ENCODE peak calls at places on chromosomes 3 and 15, in seven cellular contexts. A, F, Z, C, S, U and W are unnamed samples.

GRCh38 chr3:62090066-62090465 is 283.3 kb downstream of the FEZF2 start:
- DNase-seq in S (no peak), A (no peak), U (no peak), Z (no peak), C (no peak), F (no peak), W (no peak)

GRCh38 chr3:141387446-141388030 is 19.2 kb downstream of the ZBTB38 start:
- DNase-seq in U (no peak), A (no peak), C (no peak), S (no peak), Z (no peak), F (no peak), W (no peak)

GRCh38 chr3:196969001-196969659 is 497 bp upstream of the PIGZ start:
- DNase-seq in F (no peak), C (no peak), U (peak; percentile 25), Z (no peak), S (no peak), A (peak; percentile 65), W (no peak)

GRCh38 chr3:87949879-87950208 is 109.0 kb downstream of the CGGBP1 start:
- DNase-seq in F (no peak), U (no peak), S (no peak), A (no peak), Z (no peak), C (no peak), W (no peak)

GRCh38 chr15:48603922-48604321 is 41.6 kb downstream of the FBN1 start:
- DNase-seq in A (no peak), Z (no peak), S (no peak), U (peak; percentile 41), F (no peak), C (no peak), W (no peak)

GRCh38 chr3:105967117-105967516 is 98.3 kb upstream of the CBLB start:
- DNase-seq in A (no peak), Z (no peak), C (no peak), S (no peak), F (no peak), U (peak; percentile 27), W (no peak)

GRCh38 chr3:127822836-127823589 is 698 bp upstream of the MGLL start:
- DNase-seq in U (no peak), S (no peak), Z (peak; percentile 89), C (peak; percentile 87), A (peak; percentile 83), F (no peak), W (no peak)

GRCh38 chr3:101216710-101217457 is 103.5 kb downstream of the IMPG2 start:
- DNase-seq in A (peak; percentile 53), U (no peak), Z (peak; percentile 85), F (no peak), S (no peak), C (no peak), W (peak; percentile 74)

GRCh38 chr3:157423337-157423736 is 13.3 kb upstream of the PTX3 start:
- DNase-seq in A (no peak), C (no peak), F (no peak), U (no peak), S (no peak), Z (no peak), W (no peak)

GRCh38 chr15:59532770-59533379 is 78.7 kb upstream of the GCNT3 start:
- DNase-seq in F (no peak), Z (peak; percentile 14), A (peak; percentile 60), U (peak; percentile 54), S (no peak), C (no peak), W (no peak)

GRCh38 chr15:67120839-67121540 is 55.6 kb downstream of the SMAD3 start:
- DNase-seq in Z (peak; percentile 96), F (no peak), U (peak; percentile 98), S (peak; percentile 91), A (peak; percentile 95), C (peak; percentile 93), W (peak; percentile 93)

GRCh38 chr15:78224024-78224413 is 10.3 kb downstream of the ACSBG1 start:
- DNase-seq in F (no peak), U (no peak), Z (no peak), A (no peak), C (no peak), S (no peak), W (no peak)

GRCh38 chr15:63517614-63518013 is 13.2 kb downstream of the USP3 start:
- DNase-seq in C (no peak), A (no peak), Z (no peak), S (no peak), F (no peak), U (no peak), W (no peak)

GRCh38 chr3:52310861-52311566 is 5.1 kb upstream of the DNAH1 start:
- DNase-seq in S (no peak), A (peak; percentile 60), Z (no peak), U (no peak), F (no peak), C (no peak), W (no peak)

GRCh38 chr3:119350114-119350513 is 55.9 kb downstream of the ARHGAP31 start:
- DNase-seq in F (peak; percentile 41), C (peak; percentile 65), Z (no peak), S (no peak), A (no peak), U (peak; percentile 91), W (peak; percentile 27)

GRCh38 chr3:49720383-49721164 is 1.1 kb upstream of the AMIGO3 start:
- DNase-seq in U (no peak), S (no peak), F (no peak), C (peak; percentile 23), A (no peak), Z (peak; percentile 65), W (no peak)

GRCh38 chr3:25532763-25533162 is 104.7 kb downstream of the RARB start:
- DNase-seq in F (peak; percentile 13), Z (no peak), S (no peak), U (no peak), A (peak; percentile 50), C (no peak), W (no peak)

GRCh38 chr3:171797873-171798272 is 12.4 kb downstream of the PLD1 start:
- DNase-seq in U (peak; percentile 89), F (no peak), C (no peak), A (no peak), S (no peak), Z (no peak), W (no peak)

GRCh38 chr3:141231101-141231922 is at the start of gene PXYLP1:
- DNase-seq in F (peak; percentile 41), Z (peak; percentile 96), C (peak; percentile 98), U (peak; percentile 83), S (peak; percentile 90), A (peak; percentile 96), W (peak; percentile 92)

GRCh38 chr15:69092159-69092558 is 68.3 kb upstream of the GLCE start:
- DNase-seq in S (no peak), A (no peak), U (peak; percentile 77), F (no peak), Z (no peak), C (no peak), W (no peak)

GRCh38 chr3:66066963-66067617 is 28.4 kb upstream of the MAGI1 start:
- DNase-seq in Z (no peak), U (no peak), F (no peak), C (no peak), S (no peak), A (no peak), W (no peak)

GRCh38 chr15:58472821-58473581 is 41.2 kb downstream of the LIPC start:
- DNase-seq in Z (no peak), S (no peak), U (peak; percentile 59), F (no peak), A (no peak), C (no peak), W (no peak)

GRCh38 chr3:144129536-144130214 is 158.1 kb downstream of the DIPK2A start:
- DNase-seq in F (no peak), U (no peak), C (no peak), S (no peak), A (no peak), Z (no peak), W (no peak)

GRCh38 chr3:78659386-78659987 is 1108.3 kb downstream of the ROBO1 start:
- DNase-seq in A (peak; percentile 49), S (no peak), F (no peak), U (peak; percentile 52), Z (no peak), C (no peak), W (no peak)

GRCh38 chr3:69065318-69065964 is 13.3 kb upstream of the TMF1 start:
- DNase-seq in F (no peak), A (no peak), U (no peak), Z (no peak), C (no peak), S (no peak), W (no peak)

DNA sequence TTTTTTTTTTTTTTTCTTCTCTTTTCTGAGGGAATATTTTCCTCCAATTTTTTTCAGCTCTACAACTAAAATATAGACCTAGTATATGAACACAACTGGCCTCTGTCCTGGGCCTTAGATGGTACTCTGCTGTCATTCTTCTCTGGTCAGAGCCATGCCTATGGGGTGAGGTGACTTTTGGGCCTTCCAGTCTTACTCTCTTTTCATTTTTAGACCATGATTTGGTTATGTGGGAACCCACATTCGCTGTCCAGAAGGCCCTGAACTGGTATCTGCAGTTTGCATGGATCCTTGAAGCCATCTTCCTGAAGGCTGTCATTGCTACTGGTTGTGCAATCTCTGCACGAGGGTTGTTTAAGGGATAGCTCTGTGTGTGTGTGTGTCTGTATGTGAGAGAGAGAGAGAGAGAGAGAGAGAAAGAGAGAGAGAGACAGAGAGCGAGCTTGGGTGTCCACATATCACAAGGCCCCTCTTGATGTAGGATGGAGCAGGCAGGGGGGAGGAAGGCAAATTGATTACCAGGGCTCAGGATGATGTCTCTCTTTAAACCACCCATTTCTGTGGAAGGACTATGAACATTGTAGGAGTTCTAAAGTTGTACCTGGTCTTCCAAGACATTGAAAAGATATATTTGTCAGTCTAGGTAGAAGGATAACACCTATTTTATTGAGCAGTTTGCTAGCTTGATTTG is 6.9 kb downstream of the TGFBR2 start:
- DNase-seq in F (no peak), S (no peak), A (no peak), Z (no peak), U (no peak), C (no peak), W (no peak)
- H3K4me1 ChIP-seq in F (no peaks in the 10 kb centered on the region), S (peaks cover 2% of the 10 kb centered on the region), A (peaks cover 49% of the 10 kb centered on the region), Z (peaks cover 89% of the 10 kb centered on the region), U (peaks cover 78% of the 10 kb centered on the region), C (peaks cover 45% of the 10 kb centered on the region), W (no peaks in the 10 kb centered on the region)

DNA sequence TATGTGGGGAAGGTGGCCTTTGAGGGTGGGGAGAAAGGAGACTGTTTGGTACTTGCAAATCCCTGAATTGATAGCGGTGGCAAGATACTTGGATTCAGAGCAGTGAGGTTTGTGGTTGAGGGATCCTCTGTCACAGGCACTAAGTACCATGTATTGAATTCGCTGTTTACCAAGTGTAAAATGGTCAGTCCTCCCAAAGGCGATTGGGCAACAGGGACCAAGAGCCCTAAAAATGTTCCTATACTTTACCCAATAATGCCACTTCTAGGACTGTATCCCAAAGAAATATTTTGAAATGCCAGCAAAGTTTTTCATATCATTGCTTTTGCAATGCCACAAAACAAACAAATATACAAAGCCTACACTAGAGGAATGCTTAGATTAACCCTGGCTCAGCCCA is 43.4 kb upstream of the MRPS22 start:
- DNase-seq in U (no peak), C (no peak), S (no peak), Z (no peak), F (no peak), A (no peak), W (no peak)
- TF ChIP-seq POLR2A in U (no peak), C (no peak), S (no peak), Z (no peak), F (no peak), A (no peak), W (no peak)

GRCh38 chr3:187061748-187062147 is 77.5 kb downstream of the RPL39L start:
- DNase-seq in Z (no peak), S (no peak), A (no peak), U (no peak), F (no peak), C (no peak), W (no peak)
- H3K36me3 ChIP-seq in Z (no peaks in the 10 kb centered on the region), S (no peaks in the 10 kb centered on the region), A (no peaks in the 10 kb centered on the region), U (peaks cover 3% of the 10 kb centered on the region), F (peaks cover 2% of the 10 kb centered on the region), C (peaks cover 14% of the 10 kb centered on the region), W (no peaks in the 10 kb centered on the region)

GRCh38 chr3:149815318-149815717 is 2.3 kb downstream of the RNF13 start:
- DNase-seq in F (no peak), Z (no peak), C (no peak), A (no peak), S (no peak), U (no peak), W (no peak)
- H3K4me1 ChIP-seq in F (no peaks in the 10 kb centered on the region), Z (peaks cover 62% of the 10 kb centered on the region), C (peaks cover 18% of the 10 kb centered on the region), A (peaks cover 28% of the 10 kb centered on the region), S (peaks cover 7% of the 10 kb centered on the region), U (peaks cover 24% of the 10 kb centered on the region), W (no peaks in the 10 kb centered on the region)